ENCODE peak calls at places on chromosome 14, in four cellular contexts. One of them, this sample, is unnamed.

GRCh38 chr14:103188691-103189480 is 65.6 kb downstream of the TNFAIP2 start:
- DNase-seq in GM19239: no peak
- DNase-seq in adipocyte: peak
- DNase-seq in lung: no peak
- DNase-seq in this sample: no peak

GRCh38 chr14:67650161-67650560 is 24.3 kb downstream of the VTI1B start:
- DNase-seq in GM19239: no peak
- DNase-seq in adipocyte: no peak
- DNase-seq in lung: no peak
- DNase-seq in this sample: no peak

GRCh38 chr14:105413542-105413886 is 6.1 kb upstream of the MTA1 start:
- DNase-seq in GM19239: no peak
- DNase-seq in adipocyte: no peak
- DNase-seq in lung: no peak
- DNase-seq in this sample: no peak

GRCh38 chr14:37232907-37233481 is 35.3 kb downstream of the MIPOL1 start:
- DNase-seq in GM19239: no peak
- DNase-seq in adipocyte: peak
- DNase-seq in lung: no peak
- DNase-seq in this sample: no peak

GRCh38 chr14:19823765-19824164 is 20.2 kb downstream of the OR4N2 start:
- DNase-seq in GM19239: no peak
- DNase-seq in adipocyte: no peak
- DNase-seq in lung: no peak
- DNase-seq in this sample: no peak

GRCh38 chr14:94816113-94816512 is 46.2 kb upstream of the GSC start:
- DNase-seq in GM19239: no peak
- DNase-seq in adipocyte: peak
- DNase-seq in lung: no peak
- DNase-seq in this sample: no peak

GRCh38 chr14:35695647-35696046 is 113.4 kb downstream of the RALGAPA1 start:
- DNase-seq in GM19239: no peak
- DNase-seq in adipocyte: no peak
- DNase-seq in lung: no peak
- DNase-seq in this sample: no peak

GRCh38 chr14:93999573-93999972 is 2.5 kb downstream of the CCDC197 start:
- DNase-seq in GM19239: no peak
- DNase-seq in adipocyte: no peak
- DNase-seq in lung: no peak
- DNase-seq in this sample: no peak